ENCODE peak calls at places on chromosome 11, in seven cellular contexts. C, P, R, U, M, X and H are unnamed samples.

GRCh38 chr11:3971756-3972404 is 116.4 kb downstream of the STIM1 start:
- DNase-seq in C (no peak), R (no peak), M (peak; percentile 46), P (no peak), X (no peak), U (peak; percentile 53), H (no peak)

GRCh38 chr11:109016724-109017123 is 351.9 kb downstream of the DDX10 start:
- DNase-seq in X (no peak), P (no peak), M (no peak), C (no peak), U (no peak), R (no peak), H (no peak)

GRCh38 chr11:69876013-69876412 is 56.8 kb upstream of the FGF3 start:
- DNase-seq in X (no peak), P (no peak), C (no peak), M (no peak), U (no peak), R (no peak), H (no peak)

GRCh38 chr11:3147257-3147619 is 17.9 kb downstream of the OSBPL5 start:
- DNase-seq in U (no peak), X (no peak), R (no peak), P (no peak), C (no peak), M (no peak), H (no peak)

GRCh38 chr11:65427691-65428577 is 5.3 kb downstream of the NEAT1 start:
- DNase-seq in P (no peak), U (peak; percentile 90), M (peak; percentile 78), R (no peak), X (no peak), C (peak; percentile 36), H (peak; percentile 59)

GRCh38 chr11:70836071-70836470 is 416.3 kb downstream of the SHANK2 start:
- DNase-seq in M (no peak), C (no peak), X (no peak), U (no peak), R (no peak), P (no peak), H (no peak)

GRCh38 chr11:12233602-12233925 is 123.2 kb downstream of the MICAL2 start:
- DNase-seq in U (no peak), P (no peak), C (no peak), R (no peak), M (no peak), X (no peak), H (no peak)

GRCh38 chr11:69920500-69921428 is 101.5 kb upstream of the FGF3 start:
- DNase-seq in C (peak; percentile 25), M (no peak), P (no peak), U (no peak), R (no peak), X (no peak), H (no peak)

GRCh38 chr11:60887531-60887930 is 18.9 kb downstream of the PRPF19 start:
- DNase-seq in X (no peak), P (peak; percentile 24), M (peak; percentile 61), C (peak; percentile 58), R (peak; percentile 72), U (peak; percentile 63), H (peak; percentile 47)

GRCh38 chr11:71240865-71241691 is 11.3 kb downstream of the SHANK2 start:
- DNase-seq in P (no peak), C (no peak), M (peak; percentile 94), R (peak; percentile 84), X (no peak), U (peak; percentile 99), H (peak; percentile 97)

GRCh38 chr11:118144869-118145268 is 7.8 kb downstream of the SCN4B start:
- DNase-seq in M (no peak), R (no peak), P (no peak), U (no peak), C (no peak), X (no peak), H (no peak)

GRCh38 chr11:92399702-92400101 is 175.1 kb downstream of the FAT3 start:
- DNase-seq in U (no peak), P (no peak), C (no peak), R (peak; percentile 55), M (no peak), X (no peak), H (no peak)

GRCh38 chr11:3905080-3905953 is 49.9 kb downstream of the STIM1 start:
- DNase-seq in C (no peak), U (peak; percentile 85), X (no peak), R (peak; percentile 34), P (no peak), M (peak; percentile 76), H (peak; percentile 99)

GRCh38 chr11:32297629-32298028 is 137.7 kb downstream of the WT1 start:
- DNase-seq in M (peak; percentile 36), P (no peak), X (no peak), C (no peak), U (peak; percentile 6), R (no peak), H (no peak)

GRCh38 chr11:82829101-82829500 is 71.1 kb downstream of the PRCP start:
- DNase-seq in P (no peak), M (no peak), U (no peak), R (no peak), X (no peak), C (no peak), H (no peak)

GRCh38 chr11:927871-928270 is 2.2 kb downstream of the AP2A2 start:
- DNase-seq in X (no peak), C (no peak), R (no peak), U (no peak), M (no peak), P (no peak), H (no peak)

GRCh38 chr11:924406-925157 is 1.1 kb upstream of the AP2A2 start:
- DNase-seq in R (no peak), M (no peak), C (no peak), P (no peak), U (no peak), X (no peak), H (no peak)

GRCh38 chr11:925496-926301 is at the start of gene AP2A2:
- DNase-seq in U (peak; percentile 86), C (peak; percentile 86), M (peak; percentile 86), P (peak; percentile 90), R (peak; percentile 95), X (peak; percentile 43), H (peak; percentile 98)

GRCh38 chr11:925158-925495 is 543 bp upstream of the AP2A2 start:
- DNase-seq in P (no peak), U (no peak), X (no peak), M (no peak), R (no peak), C (no peak), H (no peak)

GRCh38 chr11:926341-926916 is 759 bp downstream of the AP2A2 start:
- DNase-seq in X (no peak), M (peak; percentile 69), R (peak; percentile 64), U (peak; percentile 85), P (no peak), C (no peak), H (peak; percentile 19)
- H3K4ac ChIP-seq in X (no peak overlapping the region), M (peak overlapping the region; percentile 67), R (peak overlapping the region; percentile 84), U (no peak overlapping the region), P (no peak overlapping the region), C (no peak overlapping the region), H (peak overlapping the region; percentile 43)

DNA sequence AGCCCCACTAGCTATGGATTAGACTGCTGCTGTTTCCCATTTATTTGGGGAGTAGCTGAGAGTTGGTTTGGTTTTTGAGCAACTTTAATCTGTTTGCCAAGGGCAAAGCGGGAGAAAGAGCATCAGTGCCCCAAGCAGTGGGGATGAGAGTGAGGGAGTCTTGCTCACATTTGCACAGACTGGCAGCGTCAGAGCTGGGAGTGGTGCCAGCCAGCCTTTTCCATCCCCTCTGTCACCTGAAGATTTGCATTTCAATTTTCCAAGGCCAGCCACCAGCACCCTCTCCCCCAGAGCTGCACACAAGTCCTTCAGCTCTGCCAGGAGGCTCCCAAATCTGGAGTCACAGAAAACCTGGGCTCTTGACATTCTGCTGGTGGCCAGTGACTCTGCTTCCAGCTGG is 21.0 kb upstream of the UVRAG start:
- DNase-seq in C (no peak), R (no peak), X (no peak), U (no peak), P (no peak), M (no peak), H (no peak)
- H3K4ac ChIP-seq in C (no peak overlapping the region), R (no peak overlapping the region), X (no peak overlapping the region), U (no peak overlapping the region), P (no peak overlapping the region), M (no peak overlapping the region), H (no peak overlapping the region)

GRCh38 chr11:9643751-9644150 is 20.1 kb upstream of the SWAP70 start:
- DNase-seq in P (no peak), M (no peak), R (no peak), X (no peak), U (no peak), C (no peak), H (no peak)
- H3K4ac ChIP-seq in P (no peak overlapping the region), M (no peak overlapping the region), R (no peak overlapping the region), X (no peak overlapping the region), U (no peak overlapping the region), C (no peak overlapping the region), H (no peak overlapping the region)

GRCh38 chr11:105189586-105189985 is 50.0 kb upstream of the CARD18 start:
- DNase-seq in C (no peak), R (no peak), U (peak; percentile 45), M (no peak), P (no peak), X (no peak), H (peak; percentile 28)

GRCh38 chr11:105192115-105192514 is 52.5 kb upstream of the CARD18 start:
- DNase-seq in C (no peak), U (no peak), M (no peak), X (no peak), R (no peak), P (no peak), H (no peak)

GRCh38 chr11:105193260-105193659 is 53.7 kb upstream of the CARD18 start:
- DNase-seq in C (no peak), R (no peak), M (no peak), U (no peak), P (no peak), X (no peak), H (no peak)
- H3K4ac ChIP-seq in C (no peak overlapping the region), R (no peak overlapping the region), M (no peak overlapping the region), U (no peak overlapping the region), P (no peak overlapping the region), X (no peak overlapping the region), H (no peak overlapping the region)

GRCh38 chr11:91299980-91300379 is 924.6 kb upstream of the FAT3 start:
- DNase-seq in C (no peak), M (peak; percentile 59), U (peak; percentile 49), P (no peak), X (no peak), R (no peak), H (no peak)

GRCh38 chr11:91296628-91297027 is 928.0 kb upstream of the FAT3 start:
- DNase-seq in C (no peak), X (no peak), M (peak; percentile 63), U (peak; percentile 35), P (no peak), R (no peak), H (no peak)

GRCh38 chr11:91293119-91293518 is 931.5 kb upstream of the FAT3 start:
- DNase-seq in X (no peak), U (no peak), R (no peak), P (no peak), M (no peak), C (no peak), H (no peak)

GRCh38 chr11:91295591-91295990 is 929.0 kb upstream of the FAT3 start:
- DNase-seq in R (peak; percentile 6), X (no peak), U (peak; percentile 2), C (no peak), M (peak; percentile 12), P (no peak), H (no peak)
- H3K4ac ChIP-seq in R (no peak overlapping the region), X (no peak overlapping the region), U (no peak overlapping the region), C (no peak overlapping the region), M (no peak overlapping the region), P (no peak overlapping the region), H (no peak overlapping the region)

GRCh38 chr11:129417458-129417857 is 41.8 kb downstream of the BARX2 start:
- DNase-seq in M (no peak), C (no peak), R (no peak), X (no peak), U (no peak), P (no peak), H (no peak)
- H3K4ac ChIP-seq in M (no peak overlapping the region), C (no peak overlapping the region), R (no peak overlapping the region), X (no peak overlapping the region), U (no peak overlapping the region), P (no peak overlapping the region), H (no peak overlapping the region)